ENCODE peak calls at places on chromosome 1, in nine cellular contexts. R is CD4-positive, alpha-beta memory T cell; Z is endothelial cell of umbilical vein; W is small intestine; E is fibroblast of lung; T is breast epithelium; H is GM23338; X is CD8-positive, alpha-beta T cell; D is suprapubic skin. L is an unnamed sample.

GRCh38 chr1:38046333-38046883 is at the start of gene POU3F1:
- DNase-seq in H (no peak), D (no peak), W (no peak), Z (no peak), T (no peak), R (peak; percentile 64), X (no peak), E (no peak), L (no peak)

GRCh38 chr1:2056955-2057590 is 6.9 kb downstream of the PRKCZ start:
- DNase-seq in D (no peak), R (no peak), H (no peak), E (no peak), T (no peak), X (no peak), Z (no peak), W (no peak), L (no peak)

GRCh38 chr1:50603274-50604271 is 180.3 kb upstream of the DMRTA2 start:
- DNase-seq in T (peak; percentile 51), R (no peak), D (no peak), E (peak; percentile 81), X (no peak), W (no peak), H (no peak), Z (peak; percentile 92), L (no peak)

GRCh38 chr1:58409826-58410225 is 136.7 kb downstream of the OMA1 start:
- DNase-seq in W (no peak), H (no peak), T (no peak), X (no peak), E (peak; percentile 91), D (no peak), Z (no peak), R (no peak), L (no peak)

GRCh38 chr1:175678471-175678870 is 64.9 kb downstream of the TNR start:
- DNase-seq in T (no peak), H (no peak), X (no peak), R (no peak), D (no peak), E (no peak), Z (peak; percentile 34), W (no peak), L (no peak)

GRCh38 chr1:108034396-108034795 is 69.4 kb upstream of the VAV3 start:
- DNase-seq in Z (no peak), H (no peak), X (no peak), R (no peak), D (no peak), E (no peak), T (no peak), W (no peak), L (no peak)

GRCh38 chr1:41874903-41875411 is 43.8 kb downstream of the HIVEP3 start:
- DNase-seq in W (no peak), E (no peak), T (no peak), H (peak; percentile 38), Z (no peak), R (no peak), D (no peak), X (no peak), L (no peak)

GRCh38 chr1:180912211-180912800 is 391 bp upstream of the KIAA1614 start:
- DNase-seq in R (no peak), H (peak; percentile 79), Z (no peak), X (no peak), T (no peak), E (peak; percentile 57), W (no peak), D (peak; percentile 79), L (no peak)

GRCh38 chr1:89199515-89199914 is 773 bp upstream of the GBP4 start:
- DNase-seq in D (no peak), X (no peak), H (no peak), R (peak; percentile 16), E (no peak), Z (peak; percentile 4), T (no peak), W (peak; percentile 32), L (no peak)

GRCh38 chr1:160149706-160150105 is 1.7 kb upstream of the ATP1A4 start:
- DNase-seq in Z (no peak), T (no peak), H (no peak), D (no peak), W (no peak), X (no peak), E (peak; percentile 31), R (no peak), L (no peak)
- H3K27ac ChIP-seq in Z (no peak overlapping the region), T (no peak overlapping the region), H (no peak overlapping the region), D (no peak overlapping the region), W (no peak overlapping the region), X (no peak overlapping the region), E (no peak overlapping the region), R (no peak overlapping the region), L (peak overlapping the region; percentile 29)

GRCh38 chr1:23114424-23115079 is 54.1 kb downstream of the LUZP1 start:
- DNase-seq in E (peak; percentile 55), T (no peak), Z (peak; percentile 48), X (no peak), H (no peak), W (no peak), D (no peak), R (no peak), L (no peak)
- H3K4me3 ChIP-seq in E (no peak overlapping the region), T (no peak overlapping the region), Z (no peak overlapping the region), X (no peak overlapping the region), H (no peak overlapping the region), W (no peak overlapping the region), D (no peak overlapping the region), R (no peak overlapping the region), L (no peak overlapping the region)

GRCh38 chr1:245956225-245956624 is 550.9 kb downstream of the SMYD3 start:
- DNase-seq in X (peak; percentile 53), Z (peak; percentile 77), R (peak; percentile 55), W (peak; percentile 11), E (peak; percentile 45), D (no peak), H (no peak), T (no peak), L (no peak)

GRCh38 chr1:245952383-245952989 is 554.6 kb downstream of the SMYD3 start:
- DNase-seq in H (no peak), W (no peak), T (no peak), R (no peak), X (no peak), E (no peak), D (no peak), Z (no peak), L (no peak)

GRCh38 chr1:245948786-245949185 is 558.3 kb downstream of the SMYD3 start:
- DNase-seq in Z (no peak), X (no peak), D (no peak), H (no peak), R (no peak), W (no peak), T (no peak), E (no peak), L (no peak)

GRCh38 chr1:245957446-245957845 is 549.6 kb downstream of the SMYD3 start:
- DNase-seq in R (no peak), E (no peak), D (no peak), X (no peak), Z (peak; percentile 72), W (no peak), T (no peak), H (no peak), L (no peak)

GRCh38 chr1:245953876-245954660 is 553.0 kb downstream of the SMYD3 start:
- DNase-seq in X (no peak), R (peak; percentile 33), E (no peak), Z (peak; percentile 63), W (peak; percentile 45), H (no peak), D (no peak), T (no peak), L (no peak)
- H3K27ac ChIP-seq in X (peak overlapping the region; percentile 73), R (peak overlapping the region; percentile 60), E (peak overlapping the region; percentile 60), Z (peak overlapping the region; percentile 20), W (peak overlapping the region; percentile 87), H (peak overlapping the region; percentile 60), D (no peak overlapping the region), T (peak overlapping the region; percentile 69), L (no peak overlapping the region)

GRCh38 chr1:158830904-158831507 is at the start of gene MNDA:
- DNase-seq in Z (no peak), W (no peak), R (no peak), H (no peak), X (no peak), D (no peak), T (no peak), E (no peak), L (no peak)
- H3K4me3 ChIP-seq in Z (no peak within 1 kb of the TSS), W (no peak within 1 kb of the TSS), R (no peak within 1 kb of the TSS), H (no peak within 1 kb of the TSS), X (no peak within 1 kb of the TSS), D (peak within 1 kb of the TSS; percentile 10), T (no peak within 1 kb of the TSS), E (no peak within 1 kb of the TSS), L (peak within 1 kb of the TSS; percentile 24)

GRCh38 chr1:7477593-7477992 is 293.5 kb upstream of the VAMP3 start:
- DNase-seq in Z (no peak), W (no peak), D (no peak), X (no peak), E (no peak), H (no peak), T (no peak), R (no peak), L (no peak)
- H3K27ac ChIP-seq in Z (no peak overlapping the region), W (peak overlapping the region; percentile 89), D (no peak overlapping the region), X (no peak overlapping the region), E (no peak overlapping the region), H (no peak overlapping the region), T (no peak overlapping the region), R (no peak overlapping the region), L (peak overlapping the region; percentile 29)

DNA sequence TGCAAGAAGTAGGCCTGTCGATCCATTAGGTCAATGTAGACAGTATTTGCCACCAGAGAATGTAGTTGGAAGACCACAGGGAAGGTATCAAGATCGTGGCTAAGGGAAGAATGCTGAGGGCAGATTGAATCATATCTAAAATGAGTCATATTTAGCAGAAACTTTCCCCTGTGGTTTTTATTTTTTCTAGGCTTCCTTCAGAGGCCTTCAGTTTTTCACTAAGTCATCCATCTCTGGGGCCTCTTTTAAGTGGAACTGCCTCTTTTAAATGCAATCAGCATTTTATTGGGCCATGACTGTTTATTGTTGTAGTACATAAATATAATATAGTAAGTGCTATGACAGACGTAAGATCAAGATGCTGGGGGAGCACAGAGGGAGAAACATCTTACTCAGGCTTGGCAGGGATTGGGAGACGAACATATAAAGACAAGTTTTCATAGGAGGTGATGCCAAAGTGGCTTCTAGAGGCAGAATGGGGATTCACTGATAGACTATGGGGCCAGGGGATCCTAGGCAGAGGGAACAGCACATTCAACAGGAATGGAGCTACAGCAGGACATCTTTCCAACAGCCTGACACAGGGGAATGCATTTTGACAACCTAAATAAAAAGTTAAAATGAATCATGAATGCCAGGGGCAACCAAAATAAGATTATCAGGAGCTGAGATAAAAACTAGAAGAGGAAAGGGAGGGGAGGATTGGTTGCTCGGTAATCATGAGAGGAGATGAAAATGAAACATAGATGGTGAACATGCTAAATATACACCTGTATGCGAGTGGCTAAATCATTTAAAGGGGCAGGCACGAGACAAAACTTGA is 20.1 kb downstream of the UBE2U start:
- DNase-seq in Z (no peak), R (no peak), H (no peak), T (no peak), E (peak; percentile 96), D (no peak), W (no peak), X (no peak), L (no peak)
- H3K4me3 ChIP-seq in Z (no peak overlapping the region), R (no peak overlapping the region), H (no peak overlapping the region), T (no peak overlapping the region), E (no peak overlapping the region), D (no peak overlapping the region), W (no peak overlapping the region), X (no peak overlapping the region), L (no peak overlapping the region)

L was measured in dorsolateral prefrontal cortex.